ENCODE peak calls at places on chromosomes 7 and 10, in nine cellular contexts. B, G, D, R, N, Y, C, L and X are unnamed samples.

GRCh38 chr10:121695731-121696464 is 97.7 kb upstream of the FGFR2 start:
- DNase-seq in Y (no peak), G (no peak), R (no peak), D (peak), B (no peak), C (no peak), N (no peak), L (no peak), X (no peak)

GRCh38 chr7:121366852-121367431 is 29.2 kb downstream of the FAM3C start:
- DNase-seq in B (peak), N (no peak), L (no peak), Y (peak), R (no peak), C (no peak), D (no peak), G (peak), X (no peak)

GRCh38 chr7:114081606-114082425 is 163.0 kb upstream of the PPP1R3A start:
- DNase-seq in C (no peak), D (no peak), B (peak), L (no peak), Y (peak), G (peak), N (no peak), R (no peak), X (peak)

GRCh38 chr7:45176886-45177731 is 19.5 kb downstream of the RAMP3 start:
- DNase-seq in C (no peak), B (no peak), L (no peak), N (no peak), G (no peak), D (no peak), Y (no peak), R (peak), X (peak)

GRCh38 chr7:140349172-140349771 is 49.1 kb downstream of the SLC37A3 start:
- DNase-seq in R (no peak), L (no peak), N (no peak), Y (no peak), G (no peak), D (no peak), B (peak), C (no peak), X (no peak)

GRCh38 chr10:132722980-132723970 is 62.7 kb downstream of the NKX6-2 start:
- DNase-seq in Y (peak), R (no peak), L (no peak), G (peak), C (no peak), D (peak), B (peak), N (peak), X (no peak)

GRCh38 chr10:10092581-10092980 is 925.1 kb upstream of the CELF2 start:
- DNase-seq in G (no peak), L (peak), N (no peak), B (peak), Y (no peak), C (peak), R (peak), D (peak), X (no peak)

GRCh38 chr10:115239761-115240160 is 146.6 kb downstream of the ATRNL1 start:
- DNase-seq in R (no peak), C (no peak), Y (no peak), D (no peak), G (no peak), L (no peak), N (no peak), B (no peak), X (no peak)

GRCh38 chr10:90484518-90484917 is 373.3 kb downstream of the HTR7 start:
- DNase-seq in G (peak), D (no peak), Y (no peak), N (peak), B (no peak), R (no peak), C (peak), L (no peak), X (no peak)